ENCODE peak calls at places on chromosomes 16 and 17, in five cellular contexts. One of them, this sample, is unnamed.
A peak's percentile ranks its signal among the peaks of the same experiment; 100 is the strongest.

GRCh38 chr17:17305282-17305801 is 2.2 kb downstream of the NT5M start:
- DNase-seq in fibroblast of lung: no peak
- DNase-seq in gastrocnemius medialis: no peak
- DNase-seq in substantia nigra: no peak
- DNase-seq in keratinocyte: no peak
- DNase-seq in this sample: no peak

GRCh38 chr16:86217001-86217890 is 293.1 kb upstream of the FOXF1 start:
- DNase-seq in fibroblast of lung: no peak
- DNase-seq in gastrocnemius medialis: no peak
- DNase-seq in substantia nigra: no peak
- DNase-seq in keratinocyte: no peak
- DNase-seq in this sample: no peak

GRCh38 chr17:38591759-38592241 is 14.0 kb downstream of the SRCIN1 start:
- DNase-seq in fibroblast of lung: no peak
- DNase-seq in gastrocnemius medialis: no peak
- DNase-seq in substantia nigra: no peak
- DNase-seq in keratinocyte: no peak
- DNase-seq in this sample: peak; percentile 34

GRCh38 chr16:78996806-78997205 is 603.7 kb downstream of the MAF start:
- DNase-seq in fibroblast of lung: no peak
- DNase-seq in gastrocnemius medialis: no peak
- DNase-seq in substantia nigra: no peak
- DNase-seq in keratinocyte: no peak
- DNase-seq in this sample: no peak

GRCh38 chr17:36849871-36850348 is 87.4 kb upstream of the LHX1 start:
- DNase-seq in fibroblast of lung: peak; percentile 34
- DNase-seq in gastrocnemius medialis: no peak
- DNase-seq in substantia nigra: no peak
- DNase-seq in keratinocyte: no peak
- DNase-seq in this sample: peak; percentile 36

GRCh38 chr17:57644311-57644710 is 100.8 kb downstream of the CCDC182 start:
- DNase-seq in fibroblast of lung: no peak
- DNase-seq in gastrocnemius medialis: no peak
- DNase-seq in substantia nigra: no peak
- DNase-seq in keratinocyte: no peak
- DNase-seq in this sample: no peak

GRCh38 chr16:52069866-52070265 is 477.1 kb downstream of the TOX3 start:
- DNase-seq in fibroblast of lung: peak; percentile 15
- DNase-seq in gastrocnemius medialis: no peak
- DNase-seq in substantia nigra: no peak
- DNase-seq in keratinocyte: no peak
- DNase-seq in this sample: no peak

GRCh38 chr17:28338056-28338768 is 2.7 kb downstream of the TNFAIP1 start:
- DNase-seq in fibroblast of lung: peak; percentile 52
- DNase-seq in gastrocnemius medialis: no peak
- DNase-seq in substantia nigra: no peak
- DNase-seq in keratinocyte: no peak
- DNase-seq in this sample: no peak

GRCh38 chr17:33202011-33202410 is 91.1 kb downstream of the ASIC2 start:
- DNase-seq in fibroblast of lung: no peak
- DNase-seq in gastrocnemius medialis: no peak
- DNase-seq in substantia nigra: no peak
- DNase-seq in keratinocyte: no peak
- DNase-seq in this sample: no peak

GRCh38 chr17:15289285-15290185 is 24.4 kb upstream of the PMP22 start:
- DNase-seq in fibroblast of lung: peak; percentile 80
- DNase-seq in gastrocnemius medialis: no peak
- DNase-seq in substantia nigra: no peak
- DNase-seq in keratinocyte: no peak
- DNase-seq in this sample: no peak

GRCh38 chr16:62954144-62955032 is 918.1 kb upstream of the CDH8 start:
- DNase-seq in fibroblast of lung: no peak
- DNase-seq in gastrocnemius medialis: no peak
- DNase-seq in substantia nigra: no peak
- DNase-seq in keratinocyte: no peak
- DNase-seq in this sample: no peak

GRCh38 chr17:39867891-39868553 is at the start of gene ZPBP2:
- DNase-seq in fibroblast of lung: no peak
- DNase-seq in gastrocnemius medialis: no peak
- DNase-seq in substantia nigra: no peak
- DNase-seq in keratinocyte: no peak
- DNase-seq in this sample: no peak

GRCh38 chr17:1201132-1201702 is 21.4 kb upstream of the ABR start:
- DNase-seq in fibroblast of lung: no peak
- DNase-seq in gastrocnemius medialis: no peak
- DNase-seq in substantia nigra: no peak
- DNase-seq in keratinocyte: no peak
- DNase-seq in this sample: no peak

GRCh38 chr17:1491406-1492248 is 859 bp downstream of the MYO1C start:
- DNase-seq in fibroblast of lung: peak; percentile 38
- DNase-seq in gastrocnemius medialis: no peak
- DNase-seq in substantia nigra: peak; percentile 19
- DNase-seq in keratinocyte: no peak
- DNase-seq in this sample: no peak

GRCh38 chr16:23847938-23848337 is 12.2 kb downstream of the PRKCB start:
- DNase-seq in fibroblast of lung: no peak
- DNase-seq in gastrocnemius medialis: no peak
- DNase-seq in substantia nigra: no peak
- DNase-seq in keratinocyte: no peak
- DNase-seq in this sample: no peak

GRCh38 chr16:65023802-65024201 is 98.1 kb downstream of the CDH11 start:
- DNase-seq in fibroblast of lung: no peak
- DNase-seq in gastrocnemius medialis: no peak
- DNase-seq in substantia nigra: no peak
- DNase-seq in keratinocyte: no peak
- DNase-seq in this sample: no peak

DNA sequence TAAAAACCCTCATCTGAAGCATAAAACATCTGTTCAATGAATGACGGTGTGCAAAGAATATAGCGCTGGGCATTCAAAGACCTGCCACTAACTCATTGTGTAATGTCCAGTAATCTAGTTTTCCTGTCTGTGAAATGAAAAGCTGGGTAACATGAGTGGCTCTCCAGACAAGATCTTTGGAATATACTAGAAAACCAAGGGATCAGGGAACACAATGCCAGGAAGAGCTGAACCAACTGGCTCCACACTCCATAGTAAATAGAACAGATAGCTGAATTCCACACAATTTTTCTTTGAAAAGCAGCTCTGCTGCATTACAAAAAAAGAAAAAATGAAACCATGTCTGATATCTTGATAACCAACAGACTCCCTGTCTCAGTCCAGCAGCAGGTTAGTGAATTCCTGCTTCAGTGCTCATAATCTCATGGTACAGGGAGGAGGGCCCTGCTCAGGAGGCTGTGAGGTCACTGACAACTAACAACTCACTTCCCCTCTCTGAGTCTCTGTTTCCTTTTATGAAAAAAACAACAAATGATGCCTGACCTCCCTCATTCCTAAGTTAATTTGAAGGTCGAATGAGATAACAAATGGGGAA is 97.1 kb downstream of the CDH11 start:
- DNase-seq in fibroblast of lung: no peak
- DNase-seq in gastrocnemius medialis: no peak
- DNase-seq in substantia nigra: no peak
- DNase-seq in keratinocyte: no peak
- DNase-seq in this sample: no peak
- H3K27ac ChIP-seq in fibroblast of lung: no peak overlapping the region
- H3K27ac ChIP-seq in gastrocnemius medialis: no peak overlapping the region
- H3K27ac ChIP-seq in substantia nigra: no peak overlapping the region
- H3K27ac ChIP-seq in keratinocyte: no peak overlapping the region
- H3K27ac ChIP-seq in this sample: no peak overlapping the region

GRCh38 chr16:74304164-74304834 is 7.7 kb downstream of the PSMD7 start:
- DNase-seq in fibroblast of lung: no peak
- DNase-seq in gastrocnemius medialis: no peak
- DNase-seq in substantia nigra: no peak
- DNase-seq in keratinocyte: no peak
- DNase-seq in this sample: no peak

GRCh38 chr16:74305286-74305685 is 8.7 kb downstream of the PSMD7 start:
- DNase-seq in fibroblast of lung: no peak
- DNase-seq in gastrocnemius medialis: no peak
- DNase-seq in substantia nigra: no peak
- DNase-seq in keratinocyte: no peak
- DNase-seq in this sample: no peak

GRCh38 chr16:74305978-74306784 is 9.6 kb downstream of the PSMD7 start:
- DNase-seq in fibroblast of lung: no peak
- DNase-seq in gastrocnemius medialis: no peak
- DNase-seq in substantia nigra: no peak
- DNase-seq in keratinocyte: no peak
- DNase-seq in this sample: no peak

GRCh38 chr16:74302341-74302740 is 5.7 kb downstream of the PSMD7 start:
- DNase-seq in fibroblast of lung: no peak
- DNase-seq in gastrocnemius medialis: no peak
- DNase-seq in substantia nigra: no peak
- DNase-seq in keratinocyte: no peak
- DNase-seq in this sample: no peak

DNA sequence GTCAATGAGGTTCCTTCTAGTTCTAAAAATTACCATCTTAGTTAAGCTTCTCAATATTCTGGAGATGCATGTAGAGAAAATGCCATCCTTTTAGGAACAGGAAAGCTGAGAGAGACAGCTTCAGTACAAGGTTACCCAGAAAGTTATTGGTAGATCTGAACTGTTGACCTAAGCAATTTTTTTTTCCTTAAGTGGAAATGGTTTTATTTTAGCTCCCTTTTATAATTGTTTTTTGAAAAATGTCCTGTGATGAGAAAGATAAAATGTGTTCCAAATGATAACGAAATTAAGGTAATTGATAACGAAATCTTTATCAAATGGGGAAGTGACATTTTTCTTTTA is 8.2 kb downstream of the PSMD7 start:
- DNase-seq in fibroblast of lung: no peak
- DNase-seq in gastrocnemius medialis: no peak
- DNase-seq in substantia nigra: no peak
- DNase-seq in keratinocyte: no peak
- DNase-seq in this sample: no peak
- H3K27ac ChIP-seq in fibroblast of lung: no peak overlapping the region
- H3K27ac ChIP-seq in gastrocnemius medialis: no peak overlapping the region
- H3K27ac ChIP-seq in substantia nigra: no peak overlapping the region
- H3K27ac ChIP-seq in keratinocyte: no peak overlapping the region
- H3K27ac ChIP-seq in this sample: no peak overlapping the region

GRCh38 chr17:78374631-78375274 is 3.7 kb upstream of the PGS1 start:
- DNase-seq in fibroblast of lung: peak; percentile 73
- DNase-seq in gastrocnemius medialis: no peak
- DNase-seq in substantia nigra: no peak
- DNase-seq in keratinocyte: no peak
- DNase-seq in this sample: no peak
- H3K27ac ChIP-seq in fibroblast of lung: peak overlapping the region; percentile 99
- H3K27ac ChIP-seq in gastrocnemius medialis: no peak overlapping the region
- H3K27ac ChIP-seq in substantia nigra: no peak overlapping the region
- H3K27ac ChIP-seq in keratinocyte: peak overlapping the region; percentile 65
- H3K27ac ChIP-seq in this sample: peak overlapping the region; percentile 51

DNA sequence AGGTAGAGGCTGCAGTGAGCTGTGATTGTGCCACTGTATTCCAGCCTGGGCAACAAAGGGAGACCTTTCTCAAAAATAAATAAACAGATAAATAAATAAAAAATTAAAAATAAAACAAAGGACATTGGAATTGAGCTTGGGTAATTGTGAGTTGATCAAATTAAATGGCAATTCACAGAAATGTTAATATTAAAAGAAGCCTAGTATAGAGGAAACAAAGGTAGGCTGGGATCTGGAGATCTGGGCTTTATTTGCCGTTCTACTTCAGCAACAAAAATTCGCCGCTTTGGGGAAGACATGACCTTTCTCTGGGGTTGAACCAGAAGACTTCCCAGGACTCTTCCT is 332 bp upstream of the VPS25 start:
- DNase-seq in fibroblast of lung: no peak
- DNase-seq in gastrocnemius medialis: no peak
- DNase-seq in substantia nigra: no peak
- DNase-seq in keratinocyte: no peak
- DNase-seq in this sample: no peak
- H3K27ac ChIP-seq in fibroblast of lung: peak overlapping the region; percentile 92
- H3K27ac ChIP-seq in gastrocnemius medialis: peak overlapping the region; percentile 94
- H3K27ac ChIP-seq in substantia nigra: peak overlapping the region; percentile 87
- H3K27ac ChIP-seq in keratinocyte: peak overlapping the region; percentile 91
- H3K27ac ChIP-seq in this sample: peak overlapping the region; percentile 81

GRCh38 chr17:45291170-45291805 is 25.5 kb downstream of the MAP3K14 start:
- DNase-seq in fibroblast of lung: no peak
- DNase-seq in gastrocnemius medialis: peak; percentile 82
- DNase-seq in substantia nigra: no peak
- DNase-seq in keratinocyte: no peak
- DNase-seq in this sample: no peak

GRCh38 chr17:45289316-45290268 is 27.2 kb downstream of the MAP3K14 start:
- DNase-seq in fibroblast of lung: no peak
- DNase-seq in gastrocnemius medialis: no peak
- DNase-seq in substantia nigra: no peak
- DNase-seq in keratinocyte: no peak
- DNase-seq in this sample: no peak

GRCh38 chr17:45290269-45290765 is 26.5 kb downstream of the MAP3K14 start:
- DNase-seq in fibroblast of lung: no peak
- DNase-seq in gastrocnemius medialis: no peak
- DNase-seq in substantia nigra: no peak
- DNase-seq in keratinocyte: no peak
- DNase-seq in this sample: no peak

GRCh38 chr17:45287526-45288264 is 25.8 kb upstream of the SPATA32 start:
- DNase-seq in fibroblast of lung: no peak
- DNase-seq in gastrocnemius medialis: no peak
- DNase-seq in substantia nigra: no peak
- DNase-seq in keratinocyte: no peak
- DNase-seq in this sample: no peak

GRCh38 chr17:45288825-45289224 is 26.9 kb upstream of the SPATA32 start:
- DNase-seq in fibroblast of lung: no peak
- DNase-seq in gastrocnemius medialis: no peak
- DNase-seq in substantia nigra: peak; percentile 65
- DNase-seq in keratinocyte: no peak
- DNase-seq in this sample: no peak
- H3K27ac ChIP-seq in fibroblast of lung: no peak overlapping the region
- H3K27ac ChIP-seq in gastrocnemius medialis: peak overlapping the region; percentile 92
- H3K27ac ChIP-seq in substantia nigra: no peak overlapping the region
- H3K27ac ChIP-seq in keratinocyte: no peak overlapping the region
- H3K27ac ChIP-seq in this sample: no peak overlapping the region